ENCODE peak calls at places on chromosomes 2 and 18, in four cellular contexts. S is NB4, O is cardiac muscle cell, E is HL-60. X is an unnamed sample.

GRCh38 chr2:176122633-176123482 is at the start of gene HOXD9:
- DNase-seq in S (no peak), O (no peak), E (no peak), X (no peak)

GRCh38 chr2:195407782-195408181 is 249.2 kb upstream of the SLC39A10 start:
- DNase-seq in S (peak; percentile 33), O (peak; percentile 27), E (no peak), X (peak; percentile 11)

GRCh38 chr18:74381621-74382350 is 66.1 kb downstream of the C18orf63 start:
- DNase-seq in S (no peak), O (no peak), E (no peak), X (no peak)

GRCh38 chr2:88180594-88181240 is 10.6 kb downstream of the THNSL2 start:
- DNase-seq in S (peak; percentile 7), O (peak; percentile 15), E (no peak), X (peak; percentile 73)

GRCh38 chr2:227010433-227010832 is 153.6 kb downstream of the COL4A4 start:
- DNase-seq in S (no peak), O (peak; percentile 33), E (no peak), X (no peak)

GRCh38 chr2:233059797-233060499 is at the start of gene INPP5D:
- DNase-seq in S (peak; percentile 98), O (no peak), E (peak; percentile 88), X (no peak)

GRCh38 chr2:174335605-174336402 is 1.1 kb downstream of the SP9 start:
- DNase-seq in S (peak; percentile 60), O (no peak), E (no peak), X (no peak)

GRCh38 chr2:20449501-20450200 is 2.8 kb downstream of the RHOB start:
- DNase-seq in S (no peak), O (peak; percentile 70), E (no peak), X (no peak)

GRCh38 chr2:173652731-173653426 is 298.2 kb downstream of the CDCA7 start:
- DNase-seq in S (no peak), O (peak; percentile 91), E (no peak), X (peak; percentile 89)

GRCh38 chr2:119157850-119158511 is 570 bp downstream of the C1QL2 start:
- DNase-seq in S (no peak), O (no peak), E (no peak), X (no peak)

GRCh38 chr2:95042472-95043271 is 17.2 kb downstream of the MAL start:
- DNase-seq in S (no peak), O (no peak), E (no peak), X (no peak)

GRCh38 chr2:55099878-55100820 is 49.9 kb upstream of the RTN4 start:
- DNase-seq in S (peak; percentile 72), O (peak; percentile 84), E (no peak), X (peak; percentile 66)

GRCh38 chr2:43226955-43227829 is 786 bp upstream of the ZFP36L2 start:
- DNase-seq in S (peak; percentile 91), O (peak; percentile 93), E (peak; percentile 89), X (no peak)

DNA sequence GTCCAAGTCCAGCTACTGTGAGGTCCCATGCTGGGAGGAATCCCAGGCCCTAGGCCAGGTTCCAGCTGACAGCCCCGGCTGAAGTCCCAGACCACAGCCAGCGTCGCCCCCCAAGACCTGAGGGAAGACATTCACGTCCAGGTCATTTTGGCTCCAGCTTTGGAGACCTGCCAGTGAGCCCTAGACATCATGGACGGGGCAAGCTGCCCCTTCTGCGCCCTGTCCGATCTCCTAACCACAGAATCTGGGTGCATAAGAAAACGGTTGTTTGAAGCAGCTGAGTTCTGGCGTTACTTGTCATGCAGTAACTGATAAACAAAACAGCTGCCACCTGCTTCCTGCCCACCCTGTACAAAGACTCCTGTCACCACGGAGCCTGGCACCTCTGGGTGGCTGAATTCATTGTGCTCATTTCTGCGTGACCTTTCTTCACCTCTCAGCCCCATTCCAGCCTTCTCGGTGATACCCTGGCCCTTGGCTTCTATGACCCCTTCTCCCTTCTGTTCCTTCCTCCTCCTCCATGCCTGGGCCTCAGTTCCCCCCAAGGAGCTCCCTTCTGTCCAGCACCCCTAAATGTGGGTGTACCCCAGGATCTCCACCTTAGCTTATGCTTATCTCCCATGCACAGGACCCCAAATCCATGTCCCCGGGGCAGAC is 72.6 kb upstream of the SMAD7 start:
- DNase-seq in S (no peak), O (no peak), E (no peak), X (no peak)
- H3K4me3 ChIP-seq in S (no peak overlapping the region), O (no peak overlapping the region), E (no peak overlapping the region), X (no peak overlapping the region)

GRCh38 chr18:46894124-46894523 is 23.2 kb downstream of the PIAS2 start:
- DNase-seq in S (no peak), O (no peak), E (no peak), X (no peak)

GRCh38 chr18:46892842-46893241 is 24.5 kb downstream of the PIAS2 start:
- DNase-seq in S (no peak), O (no peak), E (no peak), X (no peak)

GRCh38 chr18:46893360-46893759 is 23.9 kb downstream of the PIAS2 start:
- DNase-seq in S (no peak), O (no peak), E (no peak), X (no peak)

GRCh38 chr18:46888965-46889364 is 28.3 kb downstream of the PIAS2 start:
- DNase-seq in S (no peak), O (no peak), E (no peak), X (no peak)

GRCh38 chr18:46891742-46892214 is 25.5 kb downstream of the PIAS2 start:
- DNase-seq in S (no peak), O (no peak), E (no peak), X (no peak)
- H3K4me3 ChIP-seq in S (no peak overlapping the region), O (no peak overlapping the region), E (no peak overlapping the region), X (no peak overlapping the region)

GRCh38 chr18:812123-812672 is at the start of gene YES1:
- DNase-seq in S (peak; percentile 89), O (peak; percentile 85), E (peak; percentile 74), X (no peak)
- H3K4me3 ChIP-seq in S (peak within 1 kb of the TSS; percentile 95), O (peak within 1 kb of the TSS; percentile 98), E (peak within 1 kb of the TSS; percentile 96), X (peak within 1 kb of the TSS; percentile 95)

DNA sequence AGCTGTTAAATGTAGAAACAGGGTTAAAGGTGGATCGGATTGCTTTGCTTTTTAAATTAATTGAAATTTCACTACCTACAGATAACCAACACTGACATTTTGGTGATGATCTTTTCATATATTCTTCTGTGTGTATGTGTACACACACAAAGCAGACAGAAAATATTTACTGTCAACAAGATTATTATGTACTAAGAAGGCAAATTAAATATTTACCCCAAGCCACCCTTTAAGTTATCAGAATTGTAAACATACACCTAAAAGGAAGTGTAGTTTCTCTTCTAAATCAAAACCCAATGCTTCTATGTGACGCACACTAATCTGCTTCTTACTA is 98.7 kb downstream of the GAREM1 start:
- DNase-seq in S (no peak), O (no peak), E (no peak), X (no peak)
- H3K4me3 ChIP-seq in S (no peak overlapping the region), O (no peak overlapping the region), E (no peak overlapping the region), X (no peak overlapping the region)

GRCh38 chr2:26885651-26886329 is 37.9 kb downstream of the DPYSL5 start:
- DNase-seq in S (no peak), O (no peak), E (no peak), X (no peak)
- H3K4me3 ChIP-seq in S (no peak overlapping the region), O (no peak overlapping the region), E (no peak overlapping the region), X (no peak overlapping the region)

X was measured in AG09309.